ENCODE peak calls at places on chromosomes 12 and 14, in ten cellular contexts. R, D, V, E, S, Q, M, T, L and X are unnamed samples.

GRCh38 chr14:91349481-91350074 is 68.0 kb downstream of the CCDC88C start:
- DNase-seq in T (no peak), V (no peak), D (no peak), Q (no peak), M (no peak), S (no peak), E (no peak), L (no peak), R (no peak), X (peak)

GRCh38 chr12:19915392-19916192 is 452.7 kb upstream of the PDE3A start:
- DNase-seq in L (no peak), E (peak), S (no peak), D (no peak), M (peak), T (no peak), R (no peak), Q (peak), V (no peak), X (peak)

GRCh38 chr12:67506739-67507138 is 141.8 kb upstream of the DYRK2 start:
- DNase-seq in Q (no peak), M (no peak), E (no peak), V (no peak), S (no peak), D (no peak), L (no peak), R (no peak), T (no peak), X (no peak)

GRCh38 chr14:91884664-91885063 is 17.3 kb upstream of the TC2N start:
- DNase-seq in V (no peak), E (no peak), Q (no peak), M (no peak), R (no peak), D (no peak), S (no peak), L (no peak), T (no peak), X (no peak)

GRCh38 chr12:40325349-40325960 is 100.7 kb downstream of the LRRK2 start:
- DNase-seq in T (no peak), E (peak), D (no peak), Q (peak), L (no peak), S (no peak), R (no peak), M (peak), V (no peak), X (peak)

GRCh38 chr12:127162902-127163301 is 1104.1 kb upstream of the TMEM132C start:
- DNase-seq in T (no peak), S (no peak), Q (no peak), M (peak), V (no peak), R (no peak), D (no peak), E (peak), L (no peak), X (peak)

GRCh38 chr14:56487761-56488160 is 91.8 kb upstream of the TMEM260 start:
- DNase-seq in T (no peak), Q (no peak), M (peak), E (peak), D (no peak), V (no peak), R (no peak), L (no peak), S (no peak), X (peak)

GRCh38 chr14:55398679-55399078 is 13.0 kb downstream of the ATG14 start:
- DNase-seq in T (no peak), E (peak), M (peak), Q (peak), V (no peak), L (no peak), D (peak), R (peak), S (no peak), X (peak)

GRCh38 chr12:52044284-52044983 is 6.8 kb upstream of the NR4A1 start:
- DNase-seq in T (peak), V (peak), L (peak), M (peak), Q (peak), E (no peak), S (no peak), R (no peak), D (peak), X (no peak)

GRCh38 chr14:79356040-79356439 is 855.3 kb downstream of the DIO2 start:
- DNase-seq in L (no peak), E (peak), D (no peak), Q (peak), R (no peak), V (no peak), M (peak), T (no peak), S (no peak), X (no peak)

GRCh38 chr14:65287264-65288131 is 125.0 kb upstream of the FUT8 start:
- DNase-seq in Q (peak), V (no peak), S (no peak), M (no peak), D (no peak), E (no peak), T (no peak), L (no peak), R (no peak), X (no peak)

GRCh38 chr14:46063872-46064271 is 587.7 kb downstream of the RPL10L start:
- DNase-seq in V (no peak), Q (no peak), R (no peak), E (peak), S (no peak), M (peak), T (no peak), L (no peak), D (no peak), X (no peak)

GRCh38 chr12:130480887-130481286 is 143.2 kb downstream of the PIWIL1 start:
- DNase-seq in T (no peak), Q (no peak), L (no peak), R (no peak), E (no peak), M (no peak), D (no peak), V (no peak), S (no peak), X (no peak)

GRCh38 chr12:101891462-101891971 is 14.1 kb downstream of the DRAM1 start:
- DNase-seq in R (peak), V (peak), L (no peak), T (peak), Q (peak), M (peak), E (peak), S (no peak), D (no peak), X (peak)

GRCh38 chr14:35385042-35385839 is 19.3 kb downstream of the NFKBIA start:
- DNase-seq in V (peak), T (peak), R (peak), Q (peak), D (peak), S (no peak), M (peak), L (peak), E (no peak), X (peak)

GRCh38 chr12:118033331-118033730 is 16.8 kb downstream of the RFC5 start:
- DNase-seq in Q (peak), T (no peak), M (no peak), R (no peak), E (peak), D (no peak), V (no peak), L (no peak), S (no peak), X (peak)

GRCh38 chr14:77722301-77722700 is 14.4 kb downstream of the SLIRP start:
- DNase-seq in V (no peak), T (no peak), Q (no peak), S (no peak), M (no peak), E (no peak), L (no peak), R (no peak), D (no peak), X (no peak)

DNA sequence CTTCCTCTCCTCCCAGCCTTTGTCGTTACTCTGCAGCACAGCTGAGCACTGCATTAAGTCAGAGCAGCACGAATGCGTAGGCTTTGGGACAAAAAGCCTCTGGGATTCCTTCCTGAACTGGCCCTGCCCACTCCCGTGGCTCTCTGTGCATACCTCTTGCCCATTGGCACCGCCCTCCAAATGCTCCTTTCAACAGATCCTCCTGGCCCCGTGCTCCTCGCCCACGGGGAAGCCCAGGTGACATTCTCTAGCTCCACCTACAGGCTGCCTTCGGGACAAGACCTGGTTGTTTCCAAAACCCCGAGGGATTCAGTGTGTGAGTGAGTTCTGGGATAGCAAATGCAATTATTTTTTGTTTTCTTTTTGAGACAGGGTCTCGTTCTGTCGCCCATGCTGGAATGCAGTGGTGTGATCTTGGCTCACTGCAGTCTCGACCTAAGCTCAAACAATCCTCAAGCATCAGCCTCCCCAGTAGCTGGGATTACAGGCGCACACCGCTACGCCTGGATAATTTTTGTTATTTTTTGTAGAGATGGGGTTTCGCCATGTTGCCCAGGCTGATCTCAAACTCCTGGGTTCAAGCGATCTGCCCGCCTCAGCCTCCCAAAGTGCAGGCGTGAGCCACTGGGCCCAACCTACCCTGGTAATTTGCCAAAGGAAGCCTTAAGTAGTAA is 17.9 kb upstream of the TDRD9 start:
- DNase-seq in D (peak), M (peak), T (peak), L (peak), R (peak), V (peak), S (peak), E (peak), Q (peak), X (peak)
- H3K4me3 ChIP-seq in D (no peak), M (no peak), T (no peak), L (peak), R (no peak), V (no peak), S (peak), E (peak), Q (no peak), X (no peak)

GRCh38 chr14:99562848-99563748 is 40.9 kb downstream of the CCDC85C start:
- DNase-seq in E (peak), M (peak), Q (peak), S (no peak), R (no peak), T (peak), D (peak), V (peak), L (peak), X (no peak)
- TF ChIP-seq CTCF in E (peak), M (peak), Q (peak), S (no peak), R (no peak), T (no peak), D (peak), V (peak), L (peak), X (no peak)

DNA sequence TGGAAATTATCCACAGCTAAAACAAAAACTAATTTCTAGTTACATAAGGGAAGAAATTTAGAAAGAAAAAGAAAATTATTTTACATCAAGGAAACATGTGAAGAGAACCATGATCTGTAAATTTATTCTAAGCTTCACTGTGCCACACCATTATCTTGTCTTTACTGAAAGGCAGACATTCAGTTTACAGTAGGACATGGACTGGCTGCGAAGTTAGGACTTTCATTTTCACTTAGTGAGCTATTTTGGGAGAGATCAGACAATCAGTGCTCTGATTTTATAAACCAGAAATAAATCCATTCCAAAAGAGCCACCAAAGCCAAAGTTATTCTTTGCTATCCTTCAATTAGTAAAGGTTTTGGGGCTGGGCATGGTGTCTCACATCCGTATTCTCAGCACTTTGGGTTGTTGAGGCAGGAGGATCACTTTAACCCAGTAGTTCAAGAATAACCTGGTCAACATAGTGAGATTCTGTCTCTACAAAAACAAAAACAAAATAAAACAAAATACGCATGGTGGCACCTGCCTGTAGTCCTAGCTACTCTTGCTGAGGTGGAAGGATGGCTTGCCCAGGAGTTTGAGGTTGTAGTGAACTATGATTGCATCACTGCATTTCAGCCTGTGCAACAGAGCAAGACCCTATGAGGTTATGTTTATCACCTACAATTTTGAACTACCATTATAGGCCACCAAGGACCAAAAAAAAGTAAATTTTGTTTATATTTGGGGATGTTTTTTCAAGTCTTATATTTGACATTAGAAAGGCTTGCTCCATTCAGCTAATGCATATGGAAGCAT is 1084.8 kb upstream of the ATXN7L3B start:
- DNase-seq in D (no peak), L (no peak), R (no peak), M (no peak), T (no peak), Q (no peak), E (no peak), S (no peak), V (no peak), X (no peak)
- H3K4me3 ChIP-seq in D (no peak), L (no peak), R (no peak), M (no peak), T (no peak), Q (no peak), E (no peak), S (no peak), V (no peak), X (no peak)

GRCh38 chr12:53048033-53048779 is 1.7 kb upstream of the TNS2 start:
- DNase-seq in S (no peak), T (peak), E (peak), R (no peak), Q (peak), M (no peak), L (peak), D (peak), V (peak), X (peak)
- TF ChIP-seq CTCF in S (no peak), T (no peak), E (peak), R (no peak), Q (no peak), M (no peak), L (peak), D (no peak), V (no peak), X (peak)